ENCODE peak calls at places on chromosomes 12 and 14, in six cellular contexts. Q is CD8-positive, alpha-beta memory T cell; K is cardiac muscle cell; L is Panc1; N is adipocyte; G is mesenchymal stem cell. D is an unnamed sample. For H3K4me1, the result is how much of the 10 kb centered on the place peaks cover.

GRCh38 chr12:127629066-127629820 is 637.7 kb upstream of the TMEM132C start:
- DNase-seq in Q (no peak), K (no peak), L (no peak), N (peak), G (no peak), D (no peak)

GRCh38 chr12:80792861-80793260 is 76.1 kb downstream of the MYF5 start:
- DNase-seq in Q (no peak), K (no peak), L (no peak), N (no peak), G (no peak), D (no peak)

GRCh38 chr14:94797887-94798286 is 28.0 kb upstream of the GSC start:
- DNase-seq in Q (no peak), K (no peak), L (no peak), N (no peak), G (no peak), D (no peak)

GRCh38 chr14:22748691-22749090 is 17.8 kb upstream of the OXA1L start:
- DNase-seq in Q (no peak), K (no peak), L (no peak), N (no peak), G (no peak), D (no peak)

GRCh38 chr14:101407328-101407727 is 154.0 kb upstream of the DIO3 start:
- DNase-seq in Q (no peak), K (no peak), L (no peak), N (no peak), G (no peak), D (no peak)

GRCh38 chr14:101183376-101184103 is 280.0 kb upstream of the RTL1 start:
- DNase-seq in Q (no peak), K (peak), L (no peak), N (no peak), G (no peak), D (peak)

GRCh38 chr14:30906752-30907658 is 32.6 kb downstream of the COCH start:
- DNase-seq in Q (no peak), K (no peak), L (peak), N (peak), G (peak), D (no peak)

GRCh38 chr12:101042211-101042610 is 167.8 kb downstream of the SLC5A8 start:
- DNase-seq in Q (no peak), K (no peak), L (no peak), N (no peak), G (no peak), D (no peak)

DNA sequence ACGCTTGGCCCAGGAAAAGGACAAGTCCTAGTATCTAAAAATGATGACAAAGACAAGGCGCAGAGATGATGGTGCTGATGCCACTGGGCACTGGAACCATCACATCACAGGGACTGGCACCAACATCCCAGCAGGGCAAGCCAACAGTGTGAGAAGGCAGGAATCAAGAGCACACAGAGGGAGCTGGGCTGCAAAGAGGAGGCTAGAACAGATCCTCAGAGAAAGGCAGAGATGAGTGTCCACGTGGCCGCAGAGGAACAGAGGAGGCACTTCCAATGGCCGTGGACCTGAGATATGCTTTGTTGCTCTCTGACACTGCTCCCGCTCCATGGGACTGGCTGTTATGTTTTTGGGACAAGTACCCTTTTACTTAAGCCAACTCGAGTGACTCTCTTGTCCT is 17.9 kb downstream of the FOXN3 start:
- DNase-seq in Q (no peak), K (no peak), L (no peak), N (no peak), G (no peak), D (no peak)
- H3K4me3 ChIP-seq in Q (no peak), K (no peak), L (no peak), N (no peak), G (no peak), D (no peak)

GRCh38 chr14:55333785-55334485 is 62.7 kb downstream of the FBXO34 start:
- DNase-seq in Q (no peak), K (no peak), L (no peak), N (peak), G (peak), D (no peak)

GRCh38 chr14:55332654-55333570 is 61.7 kb downstream of the FBXO34 start:
- DNase-seq in Q (peak), K (no peak), L (no peak), N (no peak), G (peak), D (no peak)

GRCh38 chr14:55339770-55340169 is 68.5 kb downstream of the FBXO34 start:
- DNase-seq in Q (no peak), K (no peak), L (no peak), N (no peak), G (no peak), D (no peak)

GRCh38 chr14:55336161-55336560 is 64.9 kb downstream of the FBXO34 start:
- DNase-seq in Q (no peak), K (no peak), L (no peak), N (peak), G (no peak), D (no peak)

DNA sequence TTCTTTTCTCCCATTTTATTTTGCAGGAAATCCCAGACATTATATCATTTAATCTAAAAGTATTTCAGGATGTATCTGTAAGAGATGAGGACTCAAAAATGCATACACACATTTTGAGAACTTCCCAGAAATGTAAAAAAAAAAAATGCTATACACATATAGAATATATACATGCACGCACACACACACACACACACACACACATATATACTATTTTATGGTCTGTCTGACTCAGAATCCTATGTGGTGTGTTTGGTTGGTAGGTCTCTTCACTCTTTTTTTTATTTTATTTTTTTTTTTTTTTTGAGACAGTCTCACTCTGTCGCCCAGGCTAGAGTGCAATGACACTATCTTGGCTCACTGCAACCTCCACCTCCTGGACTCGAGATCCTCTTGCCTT is 65.5 kb downstream of the FBXO34 start:
- DNase-seq in Q (no peak), K (no peak), L (no peak), N (no peak), G (no peak), D (no peak)
- H3K4me1 ChIP-seq in Q (half or more), K (under half), L (under half), N (under half), G (under half), D (under half)

GRCh38 chr12:89797436-89797835 is 88.8 kb upstream of the ATP2B1 start:
- DNase-seq in Q (no peak), K (no peak), L (no peak), N (no peak), G (no peak), D (no peak)
- H3K4me3 ChIP-seq in Q (no peak), K (no peak), L (no peak), N (no peak), G (no peak), D (no peak)

GRCh38 chr14:61706096-61706690 is 10.9 kb downstream of the HIF1A start:
- DNase-seq in Q (no peak), K (no peak), L (no peak), N (peak), G (no peak), D (no peak)
- H3K4me1 ChIP-seq in Q (under half), K (under half), L (under half), N (half or more), G (under half), D (under half)

GRCh38 chr14:97219356-97220017 is 422.3 kb downstream of the VRK1 start:
- DNase-seq in Q (peak), K (no peak), L (no peak), N (no peak), G (no peak), D (no peak)
- H3K4me3 ChIP-seq in Q (peak), K (peak), L (no peak), N (peak), G (no peak), D (no peak)

DNA sequence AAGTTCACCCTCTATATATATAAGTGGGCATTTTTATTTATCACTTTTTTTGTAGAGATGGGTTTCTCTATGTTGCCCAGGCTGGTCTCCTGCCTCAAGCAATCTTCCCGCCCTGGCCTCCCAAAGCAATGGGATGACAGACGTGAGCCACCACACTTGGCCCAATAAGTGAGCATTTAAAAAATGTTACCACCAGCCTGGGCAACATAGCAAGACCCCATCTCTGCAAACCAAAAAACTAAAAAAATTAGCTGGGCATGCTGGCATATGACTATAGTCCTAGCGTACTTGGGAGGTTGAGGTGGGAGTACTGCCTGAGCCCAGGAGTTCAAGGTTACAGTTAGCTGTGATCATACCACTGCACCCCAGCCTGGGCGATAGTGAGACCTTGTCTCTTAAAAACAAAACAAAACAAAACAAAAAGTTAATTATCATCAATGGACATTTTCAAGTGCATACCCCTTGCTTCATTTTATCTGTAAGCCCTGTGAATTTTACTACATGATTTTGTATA is 23.7 kb downstream of the UBE2N start:
- DNase-seq in Q (no peak), K (no peak), L (no peak), N (no peak), G (no peak), D (no peak)
- H3K4me1 ChIP-seq in Q (half or more), K (under half), L (under half), N (under half), G (under half), D (under half)

DNA sequence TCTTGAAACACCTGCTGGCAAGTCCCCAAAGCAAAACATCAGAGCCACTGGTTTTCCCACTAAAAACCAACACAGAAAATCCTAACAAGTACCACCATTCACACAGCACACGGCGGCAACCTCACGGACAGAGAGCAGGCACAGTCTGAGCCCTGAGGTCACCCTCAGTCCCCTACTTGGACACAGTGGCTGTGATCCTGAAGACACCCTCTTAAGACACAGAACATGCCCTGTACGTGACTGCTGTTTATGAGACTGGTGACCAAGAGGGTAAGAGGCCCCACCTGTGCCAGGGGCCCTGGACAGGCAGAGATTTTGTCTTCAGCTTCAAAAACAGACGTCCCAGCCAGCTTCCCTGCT is 29.6 kb downstream of the HIP1R start:
- DNase-seq in Q (no peak), K (no peak), L (no peak), N (no peak), G (no peak), D (no peak)
- H3K4me3 ChIP-seq in Q (no peak), K (no peak), L (no peak), N (no peak), G (no peak), D (no peak)

DNA sequence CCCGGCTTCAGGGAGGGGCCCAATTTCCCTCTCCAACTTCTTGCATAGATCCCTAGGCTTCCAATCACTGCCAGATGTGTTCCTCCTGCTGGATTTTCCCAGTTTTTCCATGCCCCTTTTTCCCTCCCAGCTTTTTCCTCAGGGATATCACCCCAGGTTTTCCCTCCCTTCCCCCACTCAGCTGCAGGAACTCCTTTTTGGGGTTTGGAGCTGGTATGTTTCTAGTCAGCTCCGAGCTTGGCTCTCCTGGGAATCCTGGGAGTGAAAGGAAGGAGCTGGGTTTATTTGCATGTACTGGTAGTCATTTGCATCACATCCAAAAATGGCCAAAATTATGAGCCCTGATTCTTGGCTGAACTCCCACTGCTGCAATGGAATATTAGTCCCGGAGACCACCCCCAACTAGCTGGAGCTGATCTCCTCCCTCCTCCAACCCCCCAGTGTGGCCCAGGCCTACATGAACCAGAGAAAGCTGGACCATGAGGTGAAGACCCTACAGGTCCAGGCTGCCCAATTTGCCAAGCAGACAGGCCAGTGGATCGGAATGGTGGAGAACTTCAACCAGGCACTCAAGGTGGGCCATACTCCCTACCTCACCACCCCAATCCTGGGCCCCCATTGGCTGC is 1.4 kb upstream of the RDH5 start:
- DNase-seq in Q (no peak), K (no peak), L (no peak), N (no peak), G (no peak), D (no peak)
- H3K4me1 ChIP-seq in Q (under half), K (under half), L (under half), N (half or more), G (under half), D (under half)

D was measured in Caco-2.